ENCODE peak calls at places on chromosomes 5 and 9, in six cellular contexts. U, V, R, X, O and Z are unnamed samples.

GRCh38 chr5:1834721-1835425 is 33.7 kb downstream of the NDUFS6 start:
- DNase-seq in U (no peak), V (no peak), R (no peak), X (no peak), O (no peak), Z (no peak)

GRCh38 chr9:76369583-76369982 is 24.6 kb downstream of the RFK start:
- DNase-seq in U (peak; percentile 65), V (no peak), R (peak; percentile 59), X (peak; percentile 76), O (no peak), Z (no peak)

GRCh38 chr9:38278931-38279532 is 113.5 kb upstream of the ALDH1B1 start:
- DNase-seq in U (no peak), V (no peak), R (no peak), X (no peak), O (no peak), Z (no peak)

GRCh38 chr9:86281577-86282076 is 711 bp downstream of the ISCA1 start:
- DNase-seq in U (no peak), V (no peak), R (no peak), X (peak; percentile 69), O (no peak), Z (no peak)

GRCh38 chr9:128098936-128099931 is 28.3 kb downstream of the PTGES2 start:
- DNase-seq in U (peak; percentile 24), V (no peak), R (no peak), X (no peak), O (no peak), Z (no peak)

GRCh38 chr9:37602817-37603216 is 10.4 kb upstream of the TOMM5 start:
- DNase-seq in U (peak; percentile 77), V (no peak), R (no peak), X (no peak), O (no peak), Z (no peak)

GRCh38 chr5:4228708-4229107 is 633.1 kb downstream of the IRX1 start:
- DNase-seq in U (no peak), V (no peak), R (no peak), X (peak; percentile 41), O (no peak), Z (no peak)

GRCh38 chr5:180133551-180133950 is 62.0 kb upstream of the RNF130 start:
- DNase-seq in U (no peak), V (no peak), R (no peak), X (no peak), O (no peak), Z (no peak)

GRCh38 chr5:157390179-157390923 is 69.7 kb upstream of the NIPAL4 start:
- DNase-seq in U (peak; percentile 98), V (peak; percentile 97), R (no peak), X (no peak), O (no peak), Z (no peak)

GRCh38 chr5:66239034-66239433 is 94.9 kb downstream of the SREK1 start:
- DNase-seq in U (peak; percentile 32), V (no peak), R (no peak), X (no peak), O (no peak), Z (peak; percentile 22)